ENCODE peak calls at places on chromosomes 13 and 19, in nine cellular contexts. C is HEK293T; X is H1; D is CD8-positive, alpha-beta T cell; A is HL-60; O is GOT3; T is progenitor cell of endocrine pancreas; J is hippocampal formation; Z is stimulated activated CD8-positive, alpha-beta memory T cell treated with anti-CD3 and anti-CD28 coated beads, Interleukin-7, amount 100 ng/mL, for 1 hour. U is an unnamed sample.

GRCh38 chr19:35495107-35496064 is 5.1 kb upstream of the KRTDAP start:
- DNase-seq in Z (peak; percentile 37), X (no peak), O (peak; percentile 32), T (peak; percentile 56), A (peak; percentile 36), J (peak; percentile 41), D (peak; percentile 52), C (peak; percentile 89), U (peak; percentile 61)

GRCh38 chr13:47112205-47112896 is 215.5 kb upstream of the HTR2A start:
- DNase-seq in A (no peak), D (no peak), C (no peak), T (no peak), J (no peak), X (peak; percentile 56), O (no peak), Z (no peak), U (no peak)

GRCh38 chr13:68254151-68254550 is 1024.0 kb upstream of the PCDH9 start:
- DNase-seq in D (no peak), J (no peak), O (no peak), X (no peak), T (no peak), Z (no peak), A (no peak), C (no peak), U (no peak)

GRCh38 chr13:40672310-40673060 is 6.0 kb upstream of the FOXO1 start:
- DNase-seq in T (no peak), J (no peak), A (no peak), X (no peak), Z (no peak), D (no peak), O (no peak), C (peak; percentile 46), U (peak; percentile 45)

GRCh38 chr19:50897612-50898011 is 13.6 kb downstream of the KLK4 start:
- DNase-seq in Z (no peak), A (no peak), D (no peak), X (no peak), T (no peak), O (no peak), J (no peak), C (no peak), U (no peak)

GRCh38 chr13:71525004-71525403 is 342.0 kb downstream of the DACH1 start:
- DNase-seq in Z (no peak), C (no peak), X (no peak), D (no peak), A (no peak), O (no peak), J (no peak), T (no peak), U (no peak)

GRCh38 chr19:15251010-15251748 is 18.9 kb upstream of the EPHX3 start:
- DNase-seq in A (no peak), D (no peak), X (no peak), O (no peak), Z (no peak), J (no peak), C (no peak), T (no peak), U (no peak)

GRCh38 chr19:39817888-39818561 is 15.9 kb downstream of the DYRK1B start:
- DNase-seq in Z (no peak), J (no peak), X (no peak), O (no peak), A (no peak), C (no peak), T (no peak), D (no peak), U (no peak)

GRCh38 chr13:59086147-59086546 is 1077.6 kb downstream of the DIAPH3 start:
- DNase-seq in C (no peak), Z (no peak), A (no peak), T (no peak), X (no peak), J (no peak), O (no peak), D (no peak), U (peak; percentile 75)

GRCh38 chr13:34065915-34066314 is 248.0 kb downstream of the RFC3 start:
- DNase-seq in O (no peak), T (no peak), Z (no peak), D (no peak), X (no peak), J (no peak), A (no peak), C (no peak), U (no peak)

GRCh38 chr19:6362351-6362801 is 1.0 kb downstream of the CLPP start:
- DNase-seq in T (no peak), C (no peak), D (peak; percentile 30), Z (no peak), A (no peak), X (no peak), J (no peak), O (no peak), U (no peak)

GRCh38 chr19:37932985-37933953 is 26.3 kb downstream of the SIPA1L3 start:
- DNase-seq in Z (no peak), O (no peak), C (no peak), J (no peak), A (peak; percentile 61), D (no peak), T (no peak), X (no peak), U (no peak)

GRCh38 chr19:55643733-55644116 is 276 bp downstream of the ZNF581 start:
- DNase-seq in Z (no peak), O (no peak), C (no peak), A (no peak), D (no peak), J (no peak), T (no peak), X (no peak), U (no peak)

GRCh38 chr13:72218966-72219365 is 352.0 kb upstream of the DACH1 start:
- DNase-seq in J (no peak), D (no peak), A (no peak), C (no peak), T (no peak), Z (no peak), O (no peak), X (no peak), U (no peak)

GRCh38 chr19:12353375-12353774 is 12.1 kb downstream of the ZNF442 start:
- DNase-seq in A (no peak), C (no peak), Z (no peak), J (no peak), T (no peak), D (no peak), O (no peak), X (no peak), U (no peak)

GRCh38 chr13:47415048-47415447 is 518.2 kb upstream of the HTR2A start:
- DNase-seq in A (no peak), O (no peak), C (no peak), Z (no peak), D (no peak), J (no peak), T (no peak), X (no peak), U (no peak)

GRCh38 chr13:82467626-82468025 is 1414.6 kb downstream of the SLITRK1 start:
- DNase-seq in J (no peak), D (no peak), O (no peak), Z (no peak), A (no peak), C (no peak), T (no peak), X (no peak), U (no peak)

GRCh38 chr19:6536138-6536671 is 5.4 kb downstream of the TNFSF9 start:
- DNase-seq in Z (peak; percentile 48), C (peak; percentile 79), A (peak; percentile 96), X (no peak), T (no peak), O (no peak), D (peak; percentile 52), J (peak; percentile 35), U (no peak)

GRCh38 chr13:45950343-45950995 is 98.9 kb upstream of the SIAH3 start:
- DNase-seq in J (no peak), Z (no peak), X (no peak), A (peak; percentile 6), D (no peak), T (no peak), O (no peak), C (no peak), U (no peak)

GRCh38 chr19:51799311-51799997 is 4.5 kb downstream of the FPR3 start:
- DNase-seq in D (no peak), A (no peak), Z (no peak), T (no peak), J (peak; percentile 53), X (no peak), C (no peak), O (peak; percentile 56), U (no peak)

GRCh38 chr13:82664183-82664582 is 1218.1 kb downstream of the SLITRK1 start:
- DNase-seq in J (no peak), X (no peak), O (no peak), A (no peak), C (no peak), D (no peak), T (no peak), Z (no peak), U (no peak)

GRCh38 chr13:54750521-54750920 is 1721.9 kb downstream of the OLFM4 start:
- DNase-seq in X (no peak), T (no peak), A (no peak), Z (no peak), O (no peak), C (peak; percentile 15), J (no peak), D (no peak), U (peak; percentile 57)

GRCh38 chr13:52615817-52616216 is 26.4 kb upstream of the HNRNPA1L2 start:
- DNase-seq in C (peak; percentile 16), T (no peak), O (no peak), J (no peak), Z (no peak), A (no peak), X (no peak), D (no peak), U (no peak)

GRCh38 chr13:113860579-113861432 is 3.1 kb downstream of the GAS6 start:
- DNase-seq in T (peak; percentile 46), Z (no peak), X (peak; percentile 46), A (no peak), J (no peak), D (no peak), C (no peak), O (no peak), U (no peak)

GRCh38 chr13:93304134-93304533 is 77.5 kb downstream of the GPC6 start:
- DNase-seq in X (no peak), C (no peak), J (no peak), D (no peak), Z (no peak), O (no peak), T (no peak), A (no peak), U (no peak)

GRCh38 chr13:108005231-108005630 is 210.1 kb downstream of the LIG4 start:
- DNase-seq in C (no peak), X (no peak), O (no peak), T (no peak), J (no peak), D (no peak), Z (no peak), A (no peak), U (peak; percentile 69)

GRCh38 chr13:27182844-27183497 is 11.4 kb upstream of the USP12 start:
- DNase-seq in C (no peak), O (peak; percentile 20), T (no peak), D (no peak), Z (no peak), J (no peak), A (no peak), X (no peak), U (no peak)

GRCh38 chr19:10855879-10856522 is 7.8 kb downstream of the C19orf38 start:
- DNase-seq in C (no peak), O (no peak), Z (no peak), A (no peak), D (no peak), J (no peak), T (no peak), X (no peak), U (no peak)

GRCh38 chr19:54653181-54653809 is 9.5 kb upstream of the LILRB4 start:
- DNase-seq in J (no peak), Z (no peak), D (no peak), X (no peak), C (peak; percentile 40), A (no peak), O (no peak), T (no peak), U (no peak)

GRCh38 chr19:31943305-31943704 is 402.1 kb upstream of the ZNF507 start:
- DNase-seq in X (no peak), Z (no peak), A (no peak), O (no peak), J (no peak), C (peak; percentile 13), D (no peak), T (no peak), U (no peak)

GRCh38 chr13:76758257-76758656 is 127.9 kb downstream of the KCTD12 start:
- DNase-seq in Z (no peak), T (no peak), D (no peak), C (no peak), X (no peak), O (no peak), A (no peak), J (no peak), U (no peak)

U was measured in HAP-1.